ENCODE peak calls at places on chromosomes 4 and X, in eight cellular contexts. F is EH, E is PC-3, G is BJ, Y is gastrocnemius medialis, I is transverse colon, V is non-pigmented ciliary epithelial cell, C is kidney epithelial cell. Q is an unnamed sample.

GRCh38 chr4:112410364-112410763 is 105.6 kb downstream of the NEUROG2 start:
- DNase-seq in F (no peak), E (no peak), G (no peak), Y (no peak), I (no peak), V (no peak), C (no peak), Q (no peak)

GRCh38 chr4:188822698-188823097 is 683.5 kb downstream of the TRIML1 start:
- DNase-seq in F (no peak), E (peak), G (no peak), Y (no peak), I (no peak), V (no peak), C (no peak), Q (no peak)

GRCh38 chrX:131792356-131792749 is 230.7 kb upstream of the STK26 start:
- DNase-seq in F (no peak), E (peak), G (no peak), Y (no peak), I (peak), V (no peak), C (peak), Q (no peak)

GRCh38 chr4:6332042-6332668 is 62.5 kb downstream of the WFS1 start:
- DNase-seq in F (peak), E (peak), G (no peak), Y (no peak), I (peak), V (no peak), C (no peak), Q (no peak)

GRCh38 chrX:117969337-117969736 is 147.3 kb downstream of the KLHL13 start:
- DNase-seq in F (no peak), E (peak), G (no peak), Y (no peak), I (no peak), V (no peak), C (no peak), Q (no peak)

GRCh38 chrX:17617794-17618193 is 119.5 kb upstream of the SCML1 start:
- DNase-seq in F (peak), E (no peak), G (no peak), Y (no peak), I (no peak), V (no peak), C (no peak), Q (no peak)

GRCh38 chr4:173046818-173047217 is 121.8 kb upstream of the GALNT7 start:
- DNase-seq in F (no peak), E (no peak), G (no peak), Y (no peak), I (no peak), V (no peak), C (peak), Q (no peak)

GRCh38 chr4:148076964-148077363 is 345.1 kb downstream of the ARHGAP10 start:
- DNase-seq in F (peak), E (no peak), G (no peak), Y (no peak), I (no peak), V (no peak), C (no peak), Q (no peak)

GRCh38 chrX:23465985-23466384 is 131.3 kb downstream of the PTCHD1 start:
- DNase-seq in F (no peak), E (no peak), G (no peak), Y (no peak), I (no peak), V (no peak), C (no peak), Q (no peak)

GRCh38 chrX:1899841-1900240 is 285.0 kb downstream of the ASMT start:
- DNase-seq in F (no peak), E (no peak), G (no peak), Y (no peak), I (no peak), V (no peak), C (no peak), Q (no peak)

GRCh38 chr4:108556166-108556565 is 64.2 kb upstream of the RPL34 start:
- DNase-seq in F (no peak), E (no peak), G (no peak), Y (no peak), I (no peak), V (no peak), C (no peak), Q (no peak)